ENCODE peak calls at places on chromosomes 7 and 10, in eight cellular contexts. A is NCI-H2029 treated with DMSO at 0.1 percent for 48 hours; G is foreskin keratinocyte; Z is ACHN; P is activated effector memory CD4-positive, alpha-beta T cell treated with Interleukin-2 at 50 U/mL for 16 hours; F is mammary epithelial cell; E is SW480; X is Ammon's horn. K is an unnamed sample.

GRCh38 chr10:103668351-103669242 is 175.1 kb downstream of the NEURL1 start:
- DNase-seq in Z (peak; percentile 24), X (no peak), E (no peak), G (no peak), A (no peak), F (no peak), P (no peak), K (no peak)

GRCh38 chr7:7562736-7563135 is 3.9 kb upstream of the MIOS start:
- DNase-seq in F (no peak), Z (no peak), G (no peak), A (no peak), E (no peak), P (no peak), X (no peak), K (no peak)

GRCh38 chr10:18178862-18179483 is 38.7 kb downstream of the CACNB2 start:
- DNase-seq in E (no peak), Z (no peak), G (no peak), P (no peak), X (no peak), A (no peak), F (no peak), K (no peak)

GRCh38 chr10:80568306-80568705 is 30.6 kb downstream of the SH2D4B start:
- DNase-seq in P (no peak), F (no peak), E (no peak), Z (no peak), X (no peak), G (no peak), A (no peak), K (no peak)

GRCh38 chr7:120407015-120407414 is 134.0 kb downstream of the KCND2 start:
- DNase-seq in E (no peak), Z (no peak), X (no peak), F (peak; percentile 65), P (no peak), G (peak; percentile 51), A (no peak), K (no peak)

GRCh38 chr7:1117321-1117928 is 29.5 kb downstream of the GPER1 start:
- DNase-seq in G (no peak), P (no peak), Z (no peak), X (no peak), A (no peak), E (no peak), F (no peak), K (no peak)

GRCh38 chr10:99930731-99931550 is 78.8 kb downstream of the DNMBP start:
- DNase-seq in G (peak; percentile 87), A (peak; percentile 4), E (peak; percentile 70), Z (peak; percentile 96), X (no peak), P (no peak), F (peak; percentile 89), K (no peak)

GRCh38 chr10:69936091-69936490 is 116.6 kb upstream of the MACROH2A2 start:
- DNase-seq in E (peak; percentile 30), F (no peak), P (no peak), X (no peak), G (no peak), A (no peak), Z (no peak), K (no peak)

GRCh38 chr10:61592581-61592980 is 70.1 kb upstream of the CABCOCO1 start:
- DNase-seq in P (no peak), A (no peak), Z (peak; percentile 16), E (peak; percentile 10), X (no peak), G (no peak), F (peak; percentile 6), K (peak; percentile 20)

GRCh38 chr7:16753102-16753931 is at the start of gene TSPAN13:
- DNase-seq in F (peak; percentile 98), G (peak; percentile 90), Z (peak; percentile 91), X (peak; percentile 70), A (peak; percentile 80), P (peak; percentile 25), E (peak; percentile 93), K (peak; percentile 14)

GRCh38 chr10:93379366-93380042 is 102.6 kb downstream of the MYOF start:
- DNase-seq in F (peak; percentile 69), A (no peak), Z (peak; percentile 53), P (no peak), E (no peak), G (peak; percentile 50), X (no peak), K (no peak)

GRCh38 chr10:117262296-117263293 is 21.7 kb downstream of the SLC18A2 start:
- DNase-seq in Z (no peak), E (no peak), A (no peak), X (no peak), P (no peak), G (no peak), F (no peak), K (no peak)

GRCh38 chr7:21580073-21580521 is 37.3 kb downstream of the DNAH11 start:
- DNase-seq in A (no peak), G (peak; percentile 86), E (no peak), X (peak; percentile 10), P (no peak), Z (no peak), F (peak; percentile 90), K (peak; percentile 48)

GRCh38 chr10:124280916-124281315 is 137.8 kb downstream of the OAT start:
- DNase-seq in A (no peak), G (no peak), P (no peak), Z (no peak), F (no peak), E (no peak), X (no peak), K (no peak)

GRCh38 chr7:4849390-4849789 is 12.4 kb downstream of the PAPOLB start:
- DNase-seq in E (peak; percentile 72), A (peak; percentile 6), X (peak; percentile 64), G (peak; percentile 8), P (no peak), Z (peak; percentile 57), F (peak; percentile 43), K (peak; percentile 78)

GRCh38 chr7:20556091-20556490 is 59.4 kb upstream of the ABCB5 start:
- DNase-seq in E (no peak), Z (no peak), G (no peak), X (no peak), F (no peak), P (no peak), A (no peak), K (no peak)

GRCh38 chr10:72952189-72952900 is 2.3 kb downstream of the PLA2G12B start:
- DNase-seq in G (no peak), P (no peak), A (peak; percentile 21), X (no peak), F (no peak), E (no peak), Z (no peak), K (no peak)

GRCh38 chr10:34380816-34381215 is 434.3 kb downstream of the PARD3 start:
- DNase-seq in X (no peak), G (no peak), F (no peak), Z (no peak), P (no peak), E (no peak), A (no peak), K (no peak)

GRCh38 chr7:24715661-24716479 is 41.4 kb downstream of the GSDME start:
- DNase-seq in E (peak; percentile 49), P (no peak), X (peak; percentile 79), A (no peak), F (no peak), G (no peak), Z (peak; percentile 64), K (peak; percentile 46)

GRCh38 chr7:45081670-45081974 is 7.1 kb downstream of the NACAD start:
- DNase-seq in G (no peak), A (no peak), F (no peak), X (no peak), P (no peak), E (no peak), Z (no peak), K (no peak)

GRCh38 chr7:155979566-155979965 is 167.3 kb upstream of the SHH start:
- DNase-seq in F (no peak), X (no peak), Z (no peak), A (no peak), E (no peak), G (no peak), P (no peak), K (no peak)

GRCh38 chr10:129709627-129710509 is 242.8 kb downstream of the MGMT start:
- DNase-seq in E (no peak), P (no peak), X (no peak), Z (no peak), G (no peak), F (no peak), A (no peak), K (no peak)

GRCh38 chr7:151798851-151799428 is 78.0 kb downstream of the PRKAG2 start:
- DNase-seq in Z (no peak), E (no peak), P (no peak), F (no peak), X (no peak), G (no peak), A (no peak), K (no peak)